ENCODE peak calls at places on chromosome 3, in seven cellular contexts. F is H9, W is mesendoderm, B is mesenchymal stem cell, N is IMR-90, I is H1, L is trophoblast cell. M is an unnamed sample.
A peak's percentile ranks its signal among the peaks of the same experiment; 100 is the strongest.

GRCh38 chr3:166864473-166865467 is 515.3 kb downstream of the ZBBX start:
- DNase-seq in L (no peak), F (no peak), B (no peak), N (no peak), W (no peak), I (no peak), M (no peak)

GRCh38 chr3:136802481-136802996 is 16.4 kb upstream of the SLC35G2 start:
- DNase-seq in I (no peak), F (no peak), B (peak; percentile 86), N (peak; percentile 16), L (no peak), W (no peak), M (no peak)

GRCh38 chr3:37887824-37888223 is 26.1 kb downstream of the CTDSPL start:
- DNase-seq in N (no peak), I (no peak), F (no peak), B (no peak), W (no peak), L (no peak), M (no peak)

GRCh38 chr3:73540969-73541740 is 83.6 kb downstream of the PDZRN3 start:
- DNase-seq in N (peak; percentile 60), W (no peak), I (no peak), L (peak; percentile 18), F (no peak), B (no peak), M (no peak)

GRCh38 chr3:141237701-141238521 is 6.3 kb downstream of the PXYLP1 start:
- DNase-seq in I (no peak), N (no peak), F (no peak), B (no peak), L (peak; percentile 30), W (peak; percentile 28), M (no peak)

GRCh38 chr3:123388811-123389210 is 60.1 kb downstream of the ADCY5 start:
- DNase-seq in I (no peak), N (no peak), B (no peak), W (no peak), L (no peak), F (no peak), M (no peak)

GRCh38 chr3:126528419-126528799 is 4.5 kb downstream of the CHST13 start:
- DNase-seq in L (no peak), F (no peak), W (no peak), B (no peak), I (no peak), N (no peak), M (no peak)

GRCh38 chr3:156449712-156450574 is 105.0 kb downstream of the SSR3 start:
- DNase-seq in B (peak; percentile 29), L (peak; percentile 20), N (peak; percentile 30), W (peak; percentile 50), F (no peak), I (no peak), M (no peak)

GRCh38 chr3:153756816-153757215 is 364.4 kb upstream of the ARHGEF26 start:
- DNase-seq in W (no peak), F (no peak), B (no peak), N (no peak), I (no peak), L (no peak), M (no peak)

GRCh38 chr3:38488949-38489348 is 7.2 kb upstream of the EXOG start:
- DNase-seq in W (no peak), L (no peak), I (no peak), B (no peak), N (no peak), F (no peak), M (no peak)

GRCh38 chr3:186990878-186991308 is 60.6 kb downstream of the ST6GAL1 start:
- DNase-seq in I (no peak), F (no peak), W (no peak), N (peak; percentile 22), B (no peak), L (peak; percentile 74), M (no peak)

GRCh38 chr3:196517919-196518318 is 2.8 kb upstream of the SMCO1 start:
- DNase-seq in W (no peak), I (no peak), N (no peak), F (peak; percentile 53), B (no peak), L (no peak), M (no peak)

GRCh38 chr3:34382859-34383258 is 584.4 kb downstream of the PDCD6IP start:
- DNase-seq in W (no peak), I (no peak), F (no peak), L (no peak), B (no peak), N (no peak), M (no peak)

GRCh38 chr3:114451051-114451451 is 157.2 kb downstream of the TIGIT start:
- DNase-seq in N (no peak), B (no peak), W (no peak), L (no peak), F (no peak), I (no peak), M (no peak)

GRCh38 chr3:139638518-139638917 is 39.3 kb downstream of the NMNAT3 start:
- DNase-seq in N (no peak), I (no peak), L (no peak), W (no peak), F (no peak), B (no peak), M (no peak)

GRCh38 chr3:169564883-169565282 is 98.6 kb downstream of the MECOM start:
- DNase-seq in B (no peak), I (no peak), F (no peak), N (no peak), W (no peak), L (no peak), M (no peak)

GRCh38 chr3:45134758-45135521 is 11.2 kb downstream of the CDCP1 start:
- DNase-seq in F (no peak), I (no peak), B (no peak), N (peak; percentile 67), L (no peak), W (no peak), M (no peak)

GRCh38 chr3:45131201-45131600 is 15.0 kb downstream of the CDCP1 start:
- DNase-seq in L (peak; percentile 69), F (no peak), N (peak; percentile 45), W (no peak), B (peak; percentile 64), I (no peak), M (no peak)

GRCh38 chr3:45130476-45130875 is 15.7 kb downstream of the CDCP1 start:
- DNase-seq in W (no peak), N (no peak), I (no peak), L (no peak), F (no peak), B (no peak), M (no peak)

GRCh38 chr3:45135959-45136358 is 10.2 kb downstream of the CDCP1 start:
- DNase-seq in F (no peak), L (no peak), N (peak; percentile 41), B (peak; percentile 31), I (no peak), W (no peak), M (no peak)

GRCh38 chr3:45132568-45133211 is 13.5 kb downstream of the CDCP1 start:
- DNase-seq in B (peak; percentile 80), W (no peak), F (no peak), I (no peak), N (no peak), L (no peak), M (no peak)
- H3K18ac ChIP-seq in B (peak overlapping the region; percentile 95), W (no peak overlapping the region), F (no peak overlapping the region), I (no peak overlapping the region), N (peak overlapping the region; percentile 97), L (no peak overlapping the region), M (no peak overlapping the region)

DNA sequence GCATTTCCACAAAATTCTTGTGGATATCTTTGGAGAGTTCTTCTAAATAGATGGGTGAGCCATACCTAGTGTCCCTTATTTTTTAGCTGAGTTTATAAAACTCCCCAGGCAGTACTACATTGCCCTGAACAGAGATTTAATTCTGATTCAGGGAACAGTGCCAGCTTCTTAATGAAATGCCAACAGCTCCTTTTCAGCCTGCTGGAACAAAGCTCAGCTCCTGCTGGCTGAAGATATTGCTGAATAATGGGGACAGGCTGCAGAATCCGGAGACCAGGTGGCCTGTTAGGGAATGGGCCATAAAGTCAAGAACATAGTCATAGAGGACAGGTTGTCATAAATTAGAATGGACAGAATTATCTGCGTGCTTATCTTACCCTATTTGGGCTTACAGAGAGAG is 8.9 kb downstream of the HGD start:
- DNase-seq in L (no peak), F (no peak), W (no peak), N (no peak), I (no peak), B (no peak), M (no peak)
- H3K18ac ChIP-seq in L (no peak overlapping the region), F (no peak overlapping the region), W (peak overlapping the region; percentile 75), N (no peak overlapping the region), I (no peak overlapping the region), B (no peak overlapping the region), M (no peak overlapping the region)

GRCh38 chr3:10558726-10559125 is 53.3 kb upstream of the ATP2B2 start:
- DNase-seq in I (no peak), B (no peak), L (no peak), F (no peak), N (no peak), W (no peak), M (no peak)

GRCh38 chr3:10556312-10556711 is 50.9 kb upstream of the ATP2B2 start:
- DNase-seq in N (no peak), F (peak; percentile 8), L (no peak), W (no peak), I (no peak), B (no peak), M (no peak)

GRCh38 chr3:10555263-10555662 is 49.9 kb upstream of the ATP2B2 start:
- DNase-seq in L (no peak), N (no peak), W (peak; percentile 38), B (no peak), I (no peak), F (peak; percentile 8), M (no peak)

GRCh38 chr3:10557783-10558373 is 52.5 kb upstream of the ATP2B2 start:
- DNase-seq in I (no peak), W (no peak), L (peak; percentile 12), B (no peak), F (peak; percentile 14), N (peak; percentile 37), M (no peak)

GRCh38 chr3:10557250-10557649 is 51.9 kb upstream of the ATP2B2 start:
- DNase-seq in L (no peak), B (no peak), N (no peak), F (no peak), I (no peak), W (no peak), M (no peak)
- H3K18ac ChIP-seq in L (no peak overlapping the region), B (no peak overlapping the region), N (no peak overlapping the region), F (no peak overlapping the region), I (no peak overlapping the region), W (no peak overlapping the region), M (peak overlapping the region; percentile 71)

DNA sequence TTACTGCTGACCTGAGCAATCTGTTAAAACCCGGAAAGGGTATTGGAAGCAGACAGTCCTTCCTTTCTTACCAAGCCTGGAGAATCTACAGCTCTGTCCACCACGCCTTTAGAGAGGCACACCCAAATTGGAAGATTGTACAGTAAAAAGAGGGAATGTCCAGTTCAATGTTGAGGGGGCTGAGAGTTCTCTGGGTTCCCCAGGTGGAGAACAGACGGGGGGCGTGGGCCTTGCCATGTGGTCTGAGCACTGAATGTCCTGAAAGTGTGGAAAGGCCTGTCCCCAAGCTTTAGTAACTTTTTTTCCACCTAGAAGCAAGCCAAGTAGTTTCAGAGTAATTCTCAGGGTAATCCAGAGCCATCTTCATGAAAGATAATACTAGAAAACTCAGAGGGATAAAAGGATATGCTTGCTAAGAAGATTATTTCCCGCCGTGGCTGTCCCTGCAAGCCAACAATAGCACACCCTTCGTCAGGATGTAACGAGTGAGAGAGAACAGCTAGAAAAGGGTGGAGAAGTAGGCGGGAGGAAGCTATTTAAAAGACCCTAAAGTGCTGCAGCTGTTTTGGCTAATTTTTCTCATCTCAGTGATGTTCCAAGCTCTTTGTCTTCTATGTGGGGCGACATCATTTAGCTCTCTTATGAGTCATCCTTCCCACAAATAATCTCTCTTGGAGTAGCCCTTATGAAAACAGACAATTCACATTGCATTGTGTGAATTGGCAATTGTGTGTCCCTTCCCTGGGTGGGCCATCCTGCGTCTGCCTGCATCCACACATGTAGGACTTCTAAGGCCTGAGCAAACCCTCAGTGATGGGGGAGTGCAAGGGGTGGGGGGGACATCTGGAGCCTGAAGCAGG is 181.0 kb downstream of the ATG7 start:
- DNase-seq in B (peak; percentile 84), L (no peak), F (no peak), I (no peak), W (peak; percentile 39), N (peak; percentile 81), M (no peak)
- H3K18ac ChIP-seq in B (peak overlapping the region; percentile 73), L (no peak overlapping the region), F (no peak overlapping the region), I (no peak overlapping the region), W (no peak overlapping the region), N (peak overlapping the region; percentile 17), M (no peak overlapping the region)

M was measured in neuronal stem cell.